ENCODE peak calls at places on chromosomes 5 and 9, in ten cellular contexts. I, S, Y, E, J, A, X, L, Z and B are unnamed samples.

GRCh38 chr5:123512631-123513461 is 869 bp downstream of the CSNK1G3 start:
- DNase-seq in I (peak), S (peak), Y (peak), E (peak), J (peak), A (no peak), X (peak), L (peak), Z (peak), B (no peak)

GRCh38 chr9:120563044-120563443 is 16.9 kb downstream of the CDK5RAP2 start:
- DNase-seq in I (peak), S (no peak), Y (no peak), E (no peak), J (no peak), A (no peak), X (no peak), L (peak), Z (no peak), B (no peak)

GRCh38 chr9:3650994-3651622 is 125.3 kb upstream of the RFX3 start:
- DNase-seq in I (no peak), S (no peak), Y (no peak), E (no peak), J (no peak), A (no peak), X (no peak), L (no peak), Z (no peak), B (no peak)

GRCh38 chr9:93097496-93098205 is 1.6 kb downstream of the CARD19 start:
- DNase-seq in I (no peak), S (no peak), Y (peak), E (no peak), J (peak), A (no peak), X (peak), L (peak), Z (no peak), B (no peak)

GRCh38 chr5:141875795-141876627 is 2.2 kb downstream of the PCDH1 start:
- DNase-seq in I (peak), S (peak), Y (peak), E (peak), J (peak), A (no peak), X (peak), L (peak), Z (peak), B (no peak)

GRCh38 chr5:154141686-154142300 is 48.7 kb upstream of the GALNT10 start:
- DNase-seq in I (no peak), S (no peak), Y (no peak), E (no peak), J (no peak), A (no peak), X (no peak), L (no peak), Z (no peak), B (no peak)

GRCh38 chr9:91060520-91061343 is 259.1 kb downstream of the SYK start:
- DNase-seq in I (peak), S (no peak), Y (peak), E (peak), J (no peak), A (peak), X (no peak), L (peak), Z (no peak), B (no peak)

GRCh38 chr5:147479949-147480348 is 29.9 kb downstream of the DPYSL3 start:
- DNase-seq in I (no peak), S (no peak), Y (peak), E (no peak), J (no peak), A (no peak), X (no peak), L (no peak), Z (no peak), B (no peak)

GRCh38 chr9:11319477-11320060 is 706.8 kb upstream of the PTPRD start:
- DNase-seq in I (no peak), S (no peak), Y (peak), E (no peak), J (no peak), A (no peak), X (no peak), L (no peak), Z (peak), B (no peak)

GRCh38 chr9:109035684-109036423 is 22.6 kb upstream of the CTNNAL1 start:
- DNase-seq in I (peak), S (no peak), Y (peak), E (no peak), J (no peak), A (no peak), X (no peak), L (no peak), Z (no peak), B (peak)

GRCh38 chr9:116646661-116647514 is 40.2 kb upstream of the TRIM32 start:
- DNase-seq in I (no peak), S (no peak), Y (peak), E (no peak), J (no peak), A (no peak), X (no peak), L (no peak), Z (peak), B (peak)

GRCh38 chr5:105587963-105588662 is 2025.5 kb upstream of the NUDT12 start:
- DNase-seq in I (no peak), S (no peak), Y (no peak), E (no peak), J (no peak), A (no peak), X (no peak), L (no peak), Z (no peak), B (no peak)

GRCh38 chr9:135887021-135887507 is 20.3 kb downstream of the CAMSAP1 start:
- DNase-seq in I (peak), S (no peak), Y (no peak), E (no peak), J (peak), A (no peak), X (no peak), L (no peak), Z (no peak), B (no peak)

GRCh38 chr5:55650391-55650790 is 61.7 kb downstream of the SLC38A9 start:
- DNase-seq in I (no peak), S (no peak), Y (peak), E (no peak), J (no peak), A (no peak), X (no peak), L (no peak), Z (no peak), B (no peak)

GRCh38 chr9:7315116-7315515 is 484.5 kb downstream of the DMAC1 start:
- DNase-seq in I (no peak), S (no peak), Y (no peak), E (no peak), J (no peak), A (no peak), X (no peak), L (no peak), Z (no peak), B (no peak)
- H3K27ac ChIP-seq in I (no peak), S (no peak), Y (no peak), E (no peak), J (no peak), A (no peak), X (no peak), L (no peak), Z (no peak), B (no peak)

DNA sequence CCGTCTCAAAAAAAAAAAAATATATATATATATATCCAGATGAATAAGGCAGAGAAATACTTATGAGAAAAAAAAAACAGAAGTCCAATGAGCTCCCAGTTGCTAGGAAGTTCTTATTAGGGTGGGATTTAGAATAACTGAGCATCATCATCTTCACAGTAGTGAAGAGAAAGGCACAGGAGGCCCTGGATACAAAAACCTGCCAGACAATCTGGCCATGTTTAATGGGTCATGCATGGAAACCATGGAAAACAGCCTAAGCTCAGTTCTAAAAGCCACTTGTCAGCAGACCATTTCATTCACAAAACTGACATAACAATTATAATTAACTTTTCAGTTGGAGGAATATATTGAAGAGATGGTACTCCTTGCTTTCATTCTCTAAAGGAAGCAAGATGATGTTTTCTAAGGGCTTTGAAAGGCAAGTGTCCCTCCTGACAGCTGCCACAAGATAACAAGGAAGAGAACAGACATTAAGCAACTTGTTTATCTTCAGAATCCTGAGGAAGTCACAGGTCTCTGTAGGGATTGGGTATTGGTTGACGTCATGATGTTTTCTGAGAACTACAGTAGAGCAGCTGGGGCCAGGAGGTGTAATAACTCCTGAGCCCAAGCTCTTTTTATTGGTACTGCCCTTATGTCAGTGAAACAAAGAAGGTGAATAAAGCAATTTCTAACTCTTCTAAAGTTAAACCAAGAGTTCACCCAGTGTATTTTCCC is 463.1 kb downstream of the DMAC1 start:
- DNase-seq in I (no peak), S (no peak), Y (no peak), E (no peak), J (no peak), A (no peak), X (no peak), L (no peak), Z (no peak), B (no peak)
- TF ChIP-seq POLR2AphosphoS5 in I (no peak), S (no peak), Y (no peak), E (no peak), J (no peak), A (no peak), X (no peak), L (no peak), Z (no peak), B (no peak)

GRCh38 chr5:44884036-44884435 is 75.3 kb downstream of the MRPS30 start:
- DNase-seq in I (no peak), S (no peak), Y (no peak), E (no peak), J (peak), A (no peak), X (no peak), L (no peak), Z (no peak), B (no peak)

GRCh38 chr5:44888435-44888834 is 79.7 kb downstream of the MRPS30 start:
- DNase-seq in I (no peak), S (no peak), Y (no peak), E (no peak), J (no peak), A (no peak), X (no peak), L (no peak), Z (no peak), B (no peak)

GRCh38 chr5:44887722-44888121 is 79.0 kb downstream of the MRPS30 start:
- DNase-seq in I (no peak), S (no peak), Y (no peak), E (no peak), J (no peak), A (no peak), X (no peak), L (no peak), Z (no peak), B (no peak)

GRCh38 chr5:44881266-44881665 is 72.5 kb downstream of the MRPS30 start:
- DNase-seq in I (no peak), S (no peak), Y (no peak), E (no peak), J (no peak), A (no peak), X (no peak), L (no peak), Z (no peak), B (no peak)

DNA sequence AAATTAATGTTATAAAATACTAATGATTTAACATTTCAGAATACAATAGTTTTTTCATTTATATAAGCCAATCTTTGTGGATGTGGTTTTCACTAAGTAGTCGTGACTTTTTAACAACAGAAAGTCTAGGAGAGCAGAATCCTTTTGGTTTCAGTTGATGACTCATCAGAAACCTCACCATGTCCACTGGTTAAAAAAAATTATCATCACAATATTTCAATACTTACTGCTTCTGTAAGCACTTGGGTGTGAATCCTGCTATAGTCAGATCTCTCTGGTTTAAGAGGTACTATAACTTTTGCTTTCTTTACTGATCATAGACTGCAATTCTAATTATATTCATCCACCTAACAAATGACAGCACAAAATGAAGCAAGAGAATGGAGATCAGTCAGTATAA is 77.2 kb downstream of the MRPS30 start:
- DNase-seq in I (no peak), S (no peak), Y (no peak), E (no peak), J (no peak), A (no peak), X (no peak), L (no peak), Z (no peak), B (no peak)
- H3K27ac ChIP-seq in I (no peak), S (no peak), Y (no peak), E (no peak), J (no peak), A (no peak), X (no peak), L (no peak), Z (no peak), B (no peak)

DNA sequence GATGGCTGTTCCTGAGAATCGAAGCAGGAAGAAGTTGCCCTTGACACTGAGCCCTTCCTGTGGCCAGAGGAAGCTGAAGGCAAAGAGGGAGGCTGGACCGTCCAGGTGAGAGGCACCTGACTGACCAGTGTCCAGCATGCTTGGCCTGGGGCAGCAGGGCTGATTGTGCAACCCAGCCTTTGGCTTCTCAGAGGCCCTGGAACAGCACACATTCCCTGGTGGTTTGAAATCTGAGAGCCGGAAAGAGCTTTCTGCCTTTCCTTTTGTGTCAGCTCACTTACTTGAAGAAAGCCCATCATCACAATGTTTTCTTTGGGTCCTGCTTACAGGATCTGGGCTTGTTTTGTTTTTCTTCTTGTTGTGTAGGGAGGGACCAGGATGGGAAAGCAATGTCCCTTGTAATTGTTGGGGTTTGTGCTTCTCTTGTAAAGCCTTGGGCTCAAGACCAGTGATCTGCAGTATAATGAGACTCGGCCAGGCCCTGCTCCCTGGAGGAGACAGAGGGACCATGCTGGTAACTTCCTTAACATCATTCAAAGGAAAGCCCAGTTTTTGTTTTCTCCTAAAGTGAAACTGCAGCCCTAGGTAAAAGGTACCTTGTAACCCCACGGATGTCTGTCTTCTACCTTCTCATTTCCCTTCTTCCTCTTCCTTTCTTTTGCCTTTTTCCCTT is 213.7 kb downstream of the NXNL2 start:
- DNase-seq in I (no peak), S (no peak), Y (no peak), E (no peak), J (no peak), A (no peak), X (peak), L (no peak), Z (no peak), B (no peak)
- TF ChIP-seq POLR2AphosphoS5 in I (no peak), S (no peak), Y (no peak), E (no peak), J (no peak), A (peak), X (no peak), L (no peak), Z (no peak), B (no peak)

DNA sequence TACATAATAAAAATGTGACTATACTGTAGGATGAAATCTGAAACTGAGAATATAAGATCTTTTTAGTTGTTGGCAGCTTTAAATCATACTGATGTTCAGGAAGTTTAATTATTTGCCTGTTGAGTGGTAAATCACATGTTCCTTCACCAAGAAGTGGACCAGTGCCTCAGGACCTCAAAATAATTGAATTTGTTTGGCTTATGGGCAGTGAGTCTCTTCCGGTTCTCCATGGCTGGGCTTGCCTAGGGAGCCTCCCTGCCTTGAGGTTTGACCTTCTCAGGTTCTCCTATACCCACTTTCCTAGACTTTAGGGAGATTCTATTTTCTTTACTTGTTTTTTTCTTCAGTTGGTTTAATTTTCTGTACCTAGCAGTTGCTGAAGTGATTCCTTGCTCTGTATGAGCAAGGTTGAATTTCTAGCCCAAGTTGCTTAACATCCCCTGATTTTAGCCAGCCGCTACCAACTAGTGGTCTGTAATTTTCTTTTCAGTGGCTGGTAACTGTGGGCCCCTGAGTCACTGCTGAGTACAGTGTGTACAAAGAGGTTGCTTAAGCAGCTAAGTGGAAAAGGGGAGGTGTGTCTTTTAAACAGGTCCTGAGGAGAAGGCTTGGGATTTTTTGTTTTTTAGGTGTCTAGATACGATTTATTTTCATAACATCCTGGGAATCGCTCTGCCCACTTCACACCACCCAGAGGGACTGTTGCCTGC is 254.9 kb downstream of the NR3C1 start:
- DNase-seq in I (no peak), S (no peak), Y (no peak), E (no peak), J (no peak), A (no peak), X (no peak), L (no peak), Z (no peak), B (no peak)
- H3K27ac ChIP-seq in I (no peak), S (no peak), Y (no peak), E (no peak), J (no peak), A (peak), X (no peak), L (peak), Z (no peak), B (no peak)

GRCh38 chr5:172713809-172714490 is 57.0 kb downstream of the DUSP1 start:
- DNase-seq in I (no peak), S (no peak), Y (no peak), E (no peak), J (no peak), A (no peak), X (peak), L (no peak), Z (no peak), B (no peak)

GRCh38 chr5:172715931-172716682 is 54.9 kb downstream of the DUSP1 start:
- DNase-seq in I (no peak), S (peak), Y (no peak), E (no peak), J (no peak), A (no peak), X (no peak), L (no peak), Z (no peak), B (no peak)

GRCh38 chr5:172715421-172715780 is 55.6 kb downstream of the DUSP1 start:
- DNase-seq in I (no peak), S (no peak), Y (no peak), E (no peak), J (no peak), A (no peak), X (no peak), L (no peak), Z (no peak), B (no peak)

GRCh38 chr5:172713113-172713808 is 57.7 kb downstream of the DUSP1 start:
- DNase-seq in I (peak), S (peak), Y (peak), E (peak), J (no peak), A (no peak), X (peak), L (peak), Z (peak), B (no peak)

GRCh38 chr5:172714491-172715420 is 56.2 kb downstream of the DUSP1 start:
- DNase-seq in I (peak), S (peak), Y (peak), E (peak), J (peak), A (peak), X (peak), L (peak), Z (peak), B (no peak)
- TF ChIP-seq POLR2AphosphoS5 in I (peak), S (no peak), Y (peak), E (no peak), J (peak), A (peak), X (peak), L (peak), Z (no peak), B (no peak)

GRCh38 chr5:851553-851952 is 767 bp upstream of the ZDHHC11 start:
- DNase-seq in I (no peak), S (no peak), Y (no peak), E (no peak), J (peak), A (no peak), X (no peak), L (peak), Z (no peak), B (no peak)
- H3K27ac ChIP-seq in I (no peak), S (no peak), Y (no peak), E (no peak), J (no peak), A (no peak), X (no peak), L (no peak), Z (no peak), B (no peak)

DNA sequence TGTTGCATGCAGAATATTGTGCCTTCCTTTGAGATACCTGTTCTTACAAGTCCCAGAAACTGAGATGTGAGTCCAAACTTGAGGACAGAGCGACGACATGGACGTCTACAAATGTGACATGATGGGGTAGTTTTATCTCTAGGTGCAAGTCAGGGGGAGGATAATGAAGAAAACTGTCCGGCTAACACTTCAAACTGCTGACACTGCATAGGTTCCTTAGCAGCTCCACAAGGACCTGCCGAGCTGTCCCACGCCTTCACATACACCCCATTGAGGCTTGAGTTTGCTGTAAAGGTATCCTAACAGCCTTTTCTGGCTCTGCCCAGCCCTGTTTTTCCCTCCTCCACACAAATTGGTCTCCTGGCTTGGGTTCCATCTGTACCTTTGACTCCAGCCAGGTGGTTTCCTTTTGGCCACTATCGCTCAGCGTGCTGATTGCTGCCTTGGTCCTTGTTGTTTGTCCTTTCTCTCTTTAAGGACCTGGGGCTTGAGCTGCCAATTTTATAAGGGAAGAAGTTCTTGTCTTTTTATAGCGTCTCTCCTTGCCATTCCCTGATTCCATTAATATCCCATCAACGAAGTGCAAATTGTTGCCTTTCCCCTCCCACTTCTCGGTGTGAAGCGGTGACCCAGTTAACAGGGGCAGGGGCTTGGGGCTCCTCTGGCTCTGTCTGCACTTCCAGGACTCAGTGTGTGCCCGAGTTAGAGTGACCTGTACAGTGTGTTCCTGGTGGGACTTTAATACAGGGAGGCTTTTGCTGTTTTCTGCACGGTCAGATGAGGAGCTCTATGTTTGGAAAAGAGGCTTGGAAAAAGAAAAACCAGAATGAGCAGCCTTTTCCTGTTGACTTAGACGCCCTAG is 100.3 kb downstream of the PCSK1 start:
- DNase-seq in I (peak), S (no peak), Y (no peak), E (no peak), J (no peak), A (no peak), X (no peak), L (no peak), Z (no peak), B (no peak)
- TF ChIP-seq POLR2AphosphoS5 in I (peak), S (no peak), Y (no peak), E (no peak), J (no peak), A (no peak), X (no peak), L (no peak), Z (no peak), B (no peak)